ENCODE peak calls at places on chromosomes 16 and 17, in six cellular contexts. M is sigmoid colon, G is GM20000, R is mucosa of descending colon, C is A549, E is osteocyte. V is an unnamed sample.

GRCh38 chr17:47009759-47010594 is 30.9 kb upstream of the RPRML start:
- DNase-seq in M (no peak), G (no peak), R (no peak), C (no peak), E (no peak), V (no peak)

GRCh38 chr16:79307214-79307613 is 293.3 kb downstream of the MAF start:
- DNase-seq in M (peak; percentile 79), G (no peak), R (peak; percentile 34), C (no peak), E (no peak), V (no peak)

GRCh38 chr16:185691-186090 is 5.4 kb downstream of the HBQ1 start:
- DNase-seq in M (no peak), G (no peak), R (no peak), C (no peak), E (no peak), V (no peak)

GRCh38 chr16:3727806-3728381 is 10.6 kb upstream of the TRAP1 start:
- DNase-seq in M (no peak), G (no peak), R (no peak), C (no peak), E (no peak), V (no peak)

GRCh38 chr17:68627956-68628355 is 26.8 kb upstream of the FAM20A start:
- DNase-seq in M (no peak), G (no peak), R (peak; percentile 17), C (no peak), E (no peak), V (peak; percentile 19)

GRCh38 chr16:56645311-56645710 is 6.4 kb upstream of the MT1B start:
- DNase-seq in M (no peak), G (no peak), R (no peak), C (no peak), E (no peak), V (no peak)

GRCh38 chr17:2282297-2282873 is 21.2 kb downstream of the SMG6 start:
- DNase-seq in M (no peak), G (peak; percentile 66), R (no peak), C (peak; percentile 78), E (no peak), V (no peak)

GRCh38 chr17:36721560-36722120 is 120.3 kb downstream of the MRM1 start:
- DNase-seq in M (no peak), G (peak; percentile 56), R (peak; percentile 47), C (no peak), E (no peak), V (no peak)

GRCh38 chr17:79080349-79080748 is 5.7 kb downstream of the ENGASE start:
- DNase-seq in M (no peak), G (no peak), R (no peak), C (no peak), E (no peak), V (no peak)

GRCh38 chr16:82199209-82199608 is 29.2 kb upstream of the MPHOSPH6 start:
- DNase-seq in M (no peak), G (no peak), R (no peak), C (no peak), E (no peak), V (no peak)

GRCh38 chr17:74605361-74605760 is 13.3 kb upstream of the CD300LD start:
- DNase-seq in M (peak; percentile 94), G (no peak), R (no peak), C (peak; percentile 43), E (no peak), V (no peak)

GRCh38 chr16:57592591-57593003 is 35.8 kb upstream of the ADGRG1 start:
- DNase-seq in M (no peak), G (no peak), R (no peak), C (no peak), E (peak; percentile 65), V (no peak)

GRCh38 chr17:68302066-68302564 is 10.8 kb downstream of the ARSG start:
- DNase-seq in M (no peak), G (no peak), R (no peak), C (no peak), E (no peak), V (no peak)

GRCh38 chr16:79042886-79043285 is 557.7 kb downstream of the MAF start:
- DNase-seq in M (no peak), G (no peak), R (no peak), C (no peak), E (peak; percentile 11), V (no peak)

GRCh38 chr16:10971560-10971961 is 27.2 kb downstream of the CLEC16A start:
- DNase-seq in M (peak; percentile 76), G (peak; percentile 27), R (peak; percentile 81), C (peak; percentile 77), E (no peak), V (peak; percentile 64)

GRCh38 chr16:6258056-6258455 is 1074.6 kb upstream of the RBFOX1 start:
- DNase-seq in M (no peak), G (no peak), R (no peak), C (no peak), E (no peak), V (no peak)

GRCh38 chr17:79831367-79832210 is 7.7 kb downstream of the CBX4 start:
- DNase-seq in M (peak; percentile 85), G (no peak), R (peak; percentile 59), C (peak; percentile 71), E (no peak), V (peak; percentile 66)

DNA sequence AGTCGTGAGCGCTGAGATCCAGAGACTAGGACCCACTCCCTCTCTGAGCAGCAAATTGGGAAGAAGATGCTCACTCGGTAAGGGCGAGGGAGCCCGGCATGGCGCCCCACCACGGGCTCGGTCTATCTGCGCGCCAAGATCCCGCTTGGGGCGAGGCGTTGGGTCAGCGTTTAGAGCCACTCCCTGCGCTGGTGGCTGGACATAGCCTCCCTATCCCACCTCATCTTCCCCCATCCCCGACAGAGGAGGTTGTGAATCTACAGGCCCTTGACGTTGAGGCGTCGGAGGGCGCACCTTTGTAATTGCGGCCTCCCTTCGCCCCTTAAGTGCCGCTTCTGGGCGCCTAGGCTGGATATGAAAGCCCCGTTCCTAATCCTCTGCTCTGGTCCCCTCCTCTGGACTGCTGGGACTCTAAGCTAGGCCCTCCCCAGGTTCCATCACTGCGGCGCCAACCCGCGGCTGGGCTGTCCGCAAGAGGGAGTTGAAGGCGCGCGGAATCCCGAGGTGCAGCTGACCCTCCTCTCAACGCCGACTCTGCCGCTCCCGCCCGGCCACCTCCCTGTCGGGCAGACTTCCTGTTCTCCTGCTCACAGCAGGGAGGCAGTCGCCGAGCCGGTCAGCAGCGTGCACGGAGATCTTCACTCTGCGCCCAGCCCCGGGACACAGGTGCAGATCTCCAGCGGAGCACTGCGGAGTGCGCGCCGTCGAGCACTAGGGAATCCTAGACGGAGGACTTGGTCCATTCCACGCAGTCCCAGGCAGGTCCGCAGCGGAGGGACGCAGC is 16.1 kb upstream of the HOXB9 start:
- DNase-seq in M (peak; percentile 56), G (peak; percentile 35), R (peak; percentile 77), C (peak; percentile 81), E (no peak), V (no peak)
- TF ChIP-seq CTCF in M (no peak), G (no peak), R (peak; percentile 18), C (peak; percentile 24), E (no peak), V (no peak)

GRCh38 chr17:44170499-44171201 is at the start of gene ASB16:
- DNase-seq in M (no peak), G (no peak), R (no peak), C (no peak), E (no peak), V (no peak)
- TF ChIP-seq CTCF in M (no peak), G (no peak), R (no peak), C (no peak), E (no peak), V (no peak)

DNA sequence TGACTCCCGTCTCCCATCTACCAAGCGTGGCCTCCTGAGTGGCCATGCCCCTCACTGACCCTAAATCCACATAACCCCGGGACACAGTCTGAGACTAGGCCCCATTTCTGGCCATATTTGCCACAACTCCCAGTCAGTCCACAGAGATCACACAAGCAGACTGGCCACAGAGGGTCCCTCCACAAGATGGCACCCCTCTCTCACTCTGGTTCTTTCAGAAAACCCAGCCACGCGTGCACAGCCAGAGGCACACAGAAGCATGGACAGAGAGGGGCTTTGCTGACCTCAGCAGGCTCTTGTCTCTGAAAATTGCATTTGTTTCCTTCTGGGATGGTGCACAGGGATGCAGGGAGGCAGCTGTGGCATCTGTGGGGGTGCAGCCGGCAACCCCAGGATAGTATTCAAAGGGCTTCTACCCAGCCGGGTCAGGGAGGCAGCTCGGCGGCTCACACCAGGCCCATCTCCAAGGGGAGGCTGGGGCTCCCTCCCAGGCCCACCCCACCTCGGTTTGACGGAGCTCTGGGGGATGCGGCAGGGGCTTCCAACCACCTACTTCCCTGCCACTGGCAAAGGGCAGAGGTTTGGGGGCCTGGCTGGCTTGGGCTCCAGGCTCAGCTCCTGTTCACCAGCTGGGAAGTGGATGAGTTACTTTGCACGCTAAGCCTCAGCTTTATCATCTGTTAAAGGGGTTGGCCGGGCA is 16.8 kb downstream of the DOC2B start:
- DNase-seq in M (no peak), G (peak; percentile 73), R (peak; percentile 52), C (peak; percentile 65), E (no peak), V (peak; percentile 42)
- TF ChIP-seq CTCF in M (peak; percentile 21), G (peak; percentile 15), R (no peak), C (peak; percentile 51), E (peak; percentile 65), V (no peak)

DNA sequence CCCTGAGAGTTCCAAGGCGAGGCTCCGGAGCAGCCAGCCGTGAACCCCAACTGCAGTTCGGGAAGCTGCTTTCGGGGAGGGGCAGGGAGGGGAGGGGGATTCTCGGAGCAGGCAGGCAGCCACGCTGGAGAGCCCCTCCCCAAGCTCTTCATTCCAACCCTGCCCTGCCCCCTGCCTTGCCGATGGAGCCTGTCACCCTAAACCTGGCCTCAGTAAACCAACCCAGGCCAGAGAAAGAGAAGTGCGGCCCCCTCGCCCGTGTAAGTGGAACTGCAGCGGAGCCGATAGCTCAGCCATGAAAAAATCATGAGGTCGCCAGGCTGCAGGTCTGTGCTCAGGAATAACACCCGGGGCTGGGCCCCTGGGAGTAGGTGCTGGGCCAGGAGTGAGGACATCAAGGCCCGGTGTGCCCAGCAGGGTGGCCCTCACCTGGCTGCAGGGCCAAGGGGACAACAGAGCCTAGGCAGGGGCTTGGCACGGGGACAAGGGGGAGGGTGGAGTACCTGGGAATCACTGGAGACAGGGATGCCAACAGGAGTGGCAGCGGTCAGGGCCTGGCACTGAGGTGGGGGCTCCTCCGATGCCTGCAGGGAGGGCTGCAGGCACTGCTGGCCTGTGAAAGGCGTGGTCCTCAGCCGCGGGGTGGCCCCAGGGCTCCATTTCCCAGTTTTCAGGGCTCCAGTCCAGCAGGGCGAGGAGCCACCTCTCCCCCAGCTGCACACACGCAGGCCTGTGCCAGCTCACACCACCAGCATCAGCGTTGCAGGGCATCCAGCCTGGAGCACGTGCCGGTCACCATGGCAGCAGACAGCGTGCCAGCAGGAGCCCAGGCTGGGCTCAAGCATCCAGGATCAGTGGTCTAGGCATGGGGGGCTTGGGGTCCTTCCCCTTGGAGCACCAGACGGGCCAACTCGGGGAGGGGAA is 4.8 kb upstream of the FSCN2 start:
- DNase-seq in M (peak; percentile 83), G (no peak), R (no peak), C (no peak), E (no peak), V (no peak)
- TF ChIP-seq CTCF in M (no peak), G (no peak), R (no peak), C (no peak), E (no peak), V (no peak)

GRCh38 chr17:77337150-77337549 is 196.4 kb downstream of the SEC14L1 start:
- DNase-seq in M (no peak), G (no peak), R (no peak), C (no peak), E (no peak), V (no peak)
- TF ChIP-seq CTCF in M (no peak), G (no peak), R (no peak), C (no peak), E (no peak), V (no peak)

V was measured in Calu3.